ENCODE peak calls at places on chromosomes 13 and 19, in seven cellular contexts. I is aorta; N is nucleus accumbens; Y is activated naive CD4-positive, alpha-beta T cell treated with anti-CD3 and anti-CD28 coated beads for 36 hours; L is HEK293T; E is HuH-7.5; T is transverse colon. O is an unnamed sample.

GRCh38 chr19:953501-954271 is 27.9 kb downstream of the ARID3A start:
- DNase-seq in I (no peak), N (no peak), Y (no peak), L (no peak), E (no peak), T (no peak), O (no peak)

GRCh38 chr19:39144487-39145071 is 19.0 kb downstream of the PAK4 start:
- DNase-seq in I (no peak), N (no peak), Y (no peak), L (no peak), E (no peak), T (no peak), O (no peak)

GRCh38 chr13:46627462-46627861 is 74.5 kb downstream of the LRCH1 start:
- DNase-seq in I (no peak), N (no peak), Y (no peak), L (no peak), E (no peak), T (no peak), O (no peak)

GRCh38 chr13:64925284-64925683 is 2304.9 kb downstream of the PCDH9 start:
- DNase-seq in I (no peak), N (no peak), Y (no peak), L (no peak), E (no peak), T (no peak), O (no peak)

GRCh38 chr13:29733069-29733700 is 117.2 kb downstream of the UBL3 start:
- DNase-seq in I (no peak), N (no peak), Y (no peak), L (no peak), E (no peak), T (no peak), O (no peak)

GRCh38 chr19:53908106-53908932 is 759 bp upstream of the CACNG7 start:
- DNase-seq in I (no peak), N (no peak), Y (peak; percentile 78), L (peak; percentile 75), E (no peak), T (no peak), O (peak; percentile 49)

GRCh38 chr19:54453921-54454780 is 5.2 kb downstream of the LENG8 start:
- DNase-seq in I (peak; percentile 45), N (no peak), Y (no peak), L (no peak), E (no peak), T (no peak), O (no peak)

GRCh38 chr19:44785993-44786392 is 8.3 kb downstream of the CBLC start:
- DNase-seq in I (no peak), N (no peak), Y (no peak), L (no peak), E (no peak), T (no peak), O (no peak)

GRCh38 chr19:39053276-39054090 is 21.1 kb upstream of the FBXO27 start:
- DNase-seq in I (no peak), N (no peak), Y (no peak), L (no peak), E (no peak), T (peak; percentile 45), O (no peak)

GRCh38 chr19:28917661-28918060 is 295.3 kb downstream of the UQCRFS1 start:
- DNase-seq in I (no peak), N (no peak), Y (no peak), L (no peak), E (no peak), T (no peak), O (no peak)

GRCh38 chr13:98658131-98658530 is 81.2 kb upstream of the STK24 start:
- DNase-seq in I (no peak), N (no peak), Y (no peak), L (no peak), E (no peak), T (peak; percentile 49), O (no peak)

GRCh38 chr13:40178130-40178529 is 488.3 kb downstream of the FOXO1 start:
- DNase-seq in I (no peak), N (no peak), Y (peak; percentile 45), L (no peak), E (no peak), T (no peak), O (no peak)

GRCh38 chr13:43405457-43405856 is 381.3 kb downstream of the ENOX1 start:
- DNase-seq in I (no peak), N (no peak), Y (no peak), L (no peak), E (no peak), T (no peak), O (no peak)

GRCh38 chr19:44807652-44808462 is 1.0 kb upstream of the BCAM start:
- DNase-seq in I (no peak), N (no peak), Y (no peak), L (no peak), E (peak; percentile 85), T (peak; percentile 40), O (no peak)

GRCh38 chr19:6271721-6272410 is 7.9 kb downstream of the MLLT1 start:
- DNase-seq in I (peak; percentile 77), N (no peak), Y (no peak), L (peak; percentile 20), E (no peak), T (peak; percentile 64), O (no peak)

GRCh38 chr13:113741101-113741731 is 17.8 kb upstream of the TMEM255B start:
- DNase-seq in I (peak; percentile 38), N (no peak), Y (peak; percentile 37), L (no peak), E (no peak), T (no peak), O (peak; percentile 41)

GRCh38 chr13:40483601-40484000 is 182.8 kb downstream of the FOXO1 start:
- DNase-seq in I (no peak), N (no peak), Y (no peak), L (no peak), E (no peak), T (no peak), O (no peak)

GRCh38 chr13:95154441-95154886 is 146.8 kb downstream of the ABCC4 start:
- DNase-seq in I (no peak), N (no peak), Y (no peak), L (no peak), E (no peak), T (no peak), O (no peak)

GRCh38 chr19:46299695-46300094 is 2.9 kb downstream of the HIF3A start:
- DNase-seq in I (no peak), N (no peak), Y (no peak), L (no peak), E (no peak), T (peak; percentile 26), O (no peak)

GRCh38 chr13:85997587-85997986 is 198.4 kb upstream of the SLITRK6 start:
- DNase-seq in I (no peak), N (no peak), Y (no peak), L (no peak), E (no peak), T (no peak), O (no peak)

GRCh38 chr19:54041969-54042606 is 21.6 kb downstream of the VSTM1 start:
- DNase-seq in I (no peak), N (no peak), Y (no peak), L (no peak), E (no peak), T (no peak), O (no peak)

GRCh38 chr19:18098891-18099622 is 1.5 kb downstream of the MAST3 start:
- DNase-seq in I (no peak), N (no peak), Y (peak; percentile 52), L (no peak), E (no peak), T (peak; percentile 60), O (peak; percentile 56)

GRCh38 chr13:90950134-90950533 is 397.4 kb upstream of the MIR17HG start:
- DNase-seq in I (no peak), N (no peak), Y (no peak), L (no peak), E (no peak), T (no peak), O (no peak)

GRCh38 chr19:40445945-40446784 is 2.0 kb upstream of the SERTAD3 start:
- DNase-seq in I (no peak), N (no peak), Y (no peak), L (no peak), E (no peak), T (peak; percentile 60), O (no peak)

GRCh38 chr19:40283414-40284250 is 1.5 kb downstream of the AKT2 start:
- DNase-seq in I (no peak), N (no peak), Y (no peak), L (no peak), E (no peak), T (no peak), O (no peak)

GRCh38 chr13:99955747-99956472 is 15.7 kb downstream of the ZIC5 start:
- DNase-seq in I (no peak), N (no peak), Y (no peak), L (no peak), E (no peak), T (no peak), O (no peak)

GRCh38 chr19:57363734-57364181 is 407 bp downstream of the TRAPPC2B start:
- DNase-seq in I (no peak), N (no peak), Y (peak; percentile 6), L (peak; percentile 17), E (no peak), T (no peak), O (no peak)

GRCh38 chr13:76538004-76538403 is 348.2 kb downstream of the KCTD12 start:
- DNase-seq in I (no peak), N (no peak), Y (no peak), L (no peak), E (no peak), T (no peak), O (no peak)

GRCh38 chr19:29807178-29807577 is 4.6 kb upstream of the CCNE1 start:
- DNase-seq in I (no peak), N (no peak), Y (no peak), L (no peak), E (no peak), T (no peak), O (no peak)

O was measured in activated CD8-positive, alpha-beta T cell treated with anti-CD3 and anti-CD28 coated beads, Interleukin-2, amount 10 ng/mL, durations not matched to agents 7 days and 5 days.